ENCODE peak calls at places on chromosomes 16 and 17, in nine cellular contexts. B is ascending aorta; X is heart right ventricle; F is psoas muscle; L is neural progenitor cell; V is BJ; S is effector memory CD4-positive, alpha-beta T cell; J is tibial artery; D is fibroblast of lung. N is an unnamed sample.

GRCh38 chr17:56681561-56682266 is 88.2 kb downstream of the NOG start:
- DNase-seq in B (no peak), X (no peak), F (no peak), L (no peak), V (peak), S (no peak), J (no peak), D (peak), N (peak)

GRCh38 chr17:8753976-8754440 is 4.3 kb downstream of the SPDYE4 start:
- DNase-seq in B (no peak), X (no peak), F (no peak), L (no peak), V (no peak), S (no peak), J (no peak), D (peak), N (peak)

GRCh38 chr16:35629001-35629400 is 2169.6 kb downstream of the TP53TG3F start:
- DNase-seq in B (no peak), X (no peak), F (no peak), L (no peak), V (no peak), S (no peak), J (no peak), D (no peak), N (no peak)

GRCh38 chr17:45310380-45311324 is 6.2 kb downstream of the MAP3K14 start:
- DNase-seq in B (no peak), X (peak), F (peak), L (no peak), V (no peak), S (no peak), J (no peak), D (peak), N (no peak)

GRCh38 chr17:76151896-76152454 is 10.9 kb upstream of the FOXJ1 start:
- DNase-seq in B (no peak), X (no peak), F (no peak), L (no peak), V (no peak), S (no peak), J (no peak), D (no peak), N (no peak)

GRCh38 chr16:84518804-84519341 is 14.4 kb upstream of the MEAK7 start:
- DNase-seq in B (no peak), X (no peak), F (no peak), L (no peak), V (no peak), S (peak), J (no peak), D (no peak), N (no peak)

GRCh38 chr17:28553000-28553505 is 629 bp upstream of the UNC119 start:
- DNase-seq in B (no peak), X (no peak), F (no peak), L (no peak), V (no peak), S (no peak), J (no peak), D (no peak), N (no peak)

GRCh38 chr16:50742521-50743150 is 750 bp downstream of the CYLD start:
- DNase-seq in B (no peak), X (no peak), F (peak), L (peak), V (peak), S (peak), J (peak), D (peak), N (no peak)

GRCh38 chr17:48037924-48038323 is 327 bp upstream of the COPZ2 start:
- DNase-seq in B (no peak), X (no peak), F (no peak), L (no peak), V (no peak), S (no peak), J (no peak), D (no peak), N (no peak)

DNA sequence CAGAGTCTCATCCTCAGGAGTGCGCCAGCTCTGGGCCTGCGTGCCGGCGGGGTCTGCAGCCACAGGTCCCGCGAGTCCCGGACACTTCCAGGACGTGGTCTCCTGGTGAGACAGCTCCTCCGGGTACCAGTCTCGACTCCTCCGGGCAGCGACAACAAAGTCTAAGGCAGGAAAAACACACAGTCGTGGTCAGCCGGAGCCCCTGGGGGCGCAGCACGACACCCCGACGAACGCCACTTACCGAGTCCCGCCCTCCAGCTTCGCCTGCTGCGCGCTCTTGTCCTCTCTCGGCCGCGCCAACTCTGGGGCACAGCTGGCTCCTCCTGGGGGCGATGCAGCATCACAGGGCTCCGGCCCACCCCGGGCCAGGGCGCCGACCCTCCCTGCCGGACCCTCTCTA is 13.4 kb downstream of the MIS12 start:
- DNase-seq in B (no peak), X (no peak), F (no peak), L (peak), V (no peak), S (no peak), J (no peak), D (no peak), N (no peak)
- H3K4me3 ChIP-seq in B (peak), X (peak), F (peak), L (peak), V (peak), S (peak), J (peak), D (peak), N (peak)

GRCh38 chr17:78232774-78233173 is 1.3 kb downstream of the TMEM235 start:
- DNase-seq in B (no peak), X (no peak), F (no peak), L (no peak), V (no peak), S (no peak), J (no peak), D (no peak), N (no peak)

GRCh38 chr17:78230252-78230962 is 1.0 kb upstream of the TMEM235 start:
- DNase-seq in B (no peak), X (no peak), F (no peak), L (no peak), V (no peak), S (no peak), J (no peak), D (no peak), N (no peak)

GRCh38 chr17:78233678-78234077 is 2.2 kb downstream of the TMEM235 start:
- DNase-seq in B (no peak), X (no peak), F (no peak), L (no peak), V (no peak), S (no peak), J (no peak), D (no peak), N (no peak)

GRCh38 chr17:78231991-78232759 is 744 bp downstream of the TMEM235 start:
- DNase-seq in B (no peak), X (no peak), F (no peak), L (peak), V (no peak), S (no peak), J (no peak), D (no peak), N (no peak)

GRCh38 chr17:78230996-78231931 is at the start of gene TMEM235:
- DNase-seq in B (no peak), X (no peak), F (no peak), L (peak), V (no peak), S (no peak), J (no peak), D (no peak), N (no peak)
- H3K4me3 ChIP-seq in B (no peak), X (no peak), F (no peak), L (peak), V (no peak), S (no peak), J (no peak), D (no peak), N (no peak)

GRCh38 chr16:24773771-24774427 is 44.4 kb downstream of the TNRC6A start:
- DNase-seq in B (no peak), X (no peak), F (no peak), L (no peak), V (no peak), S (no peak), J (no peak), D (no peak), N (no peak)
- H3K4me3 ChIP-seq in B (no peak), X (no peak), F (no peak), L (no peak), V (no peak), S (no peak), J (no peak), D (no peak), N (no peak)

GRCh38 chr16:4833584-4833983 is 13.5 kb downstream of the GLYR1 start:
- DNase-seq in B (no peak), X (no peak), F (no peak), L (no peak), V (no peak), S (no peak), J (no peak), D (no peak), N (no peak)

GRCh38 chr16:4828567-4829320 is 18.3 kb downstream of the GLYR1 start:
- DNase-seq in B (no peak), X (peak), F (peak), L (no peak), V (peak), S (no peak), J (no peak), D (no peak), N (no peak)

GRCh38 chr16:4830408-4830807 is 16.7 kb downstream of the GLYR1 start:
- DNase-seq in B (no peak), X (no peak), F (peak), L (no peak), V (no peak), S (no peak), J (no peak), D (no peak), N (no peak)

GRCh38 chr16:4832698-4833343 is 14.3 kb downstream of the GLYR1 start:
- DNase-seq in B (no peak), X (no peak), F (no peak), L (no peak), V (no peak), S (no peak), J (no peak), D (no peak), N (no peak)

DNA sequence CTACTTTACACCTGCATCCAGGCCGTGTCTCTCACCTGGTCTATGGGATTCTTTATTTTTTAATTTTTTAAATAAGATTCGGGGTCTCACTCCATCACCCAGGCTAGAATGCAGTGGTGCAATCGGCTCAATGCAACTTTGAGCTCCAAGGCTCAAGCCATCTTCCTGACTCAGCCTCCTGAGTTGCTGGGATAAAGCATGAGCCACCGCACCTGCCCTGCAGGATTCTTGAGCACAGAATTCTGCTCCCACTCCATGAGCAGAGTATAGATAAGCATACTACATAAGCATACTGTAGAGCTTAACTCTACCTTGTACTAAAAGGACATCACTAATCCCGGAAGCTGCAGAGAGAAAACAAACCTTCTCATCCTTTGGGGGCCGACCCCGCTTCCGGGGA is 15.5 kb downstream of the GLYR1 start:
- DNase-seq in B (no peak), X (no peak), F (no peak), L (no peak), V (no peak), S (no peak), J (no peak), D (no peak), N (no peak)
- H3K4me3 ChIP-seq in B (no peak), X (no peak), F (no peak), L (no peak), V (no peak), S (no peak), J (no peak), D (no peak), N (no peak)

DNA sequence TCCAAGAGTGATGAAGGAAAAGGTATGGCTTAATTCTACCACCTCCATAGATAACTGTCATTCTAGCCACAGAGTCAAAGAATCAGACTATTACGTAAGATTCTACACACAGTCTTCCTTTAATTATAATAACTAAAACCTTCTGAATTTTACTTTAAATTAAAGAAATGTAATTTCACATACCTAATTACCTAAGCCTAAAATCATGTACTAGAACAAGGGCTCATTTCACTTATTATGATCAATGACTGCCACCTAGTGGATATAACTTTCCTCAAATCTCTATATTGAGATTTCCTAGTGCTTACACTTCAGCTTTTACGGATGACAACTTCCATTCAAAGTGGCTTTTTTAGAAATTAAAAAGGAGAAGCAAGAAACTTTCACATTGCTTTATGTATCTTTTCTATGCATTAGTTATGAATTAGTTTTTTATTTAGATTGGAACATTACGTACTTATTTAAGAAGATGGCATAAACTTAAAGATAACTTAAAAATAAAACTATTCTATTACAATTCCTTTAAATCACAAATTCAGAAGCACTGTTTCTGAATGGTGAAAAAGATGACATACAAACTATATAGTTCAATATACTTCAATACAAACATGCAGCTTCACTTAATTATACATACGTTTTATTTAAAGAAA is 18.2 kb upstream of the ABCA10 start:
- DNase-seq in B (no peak), X (no peak), F (no peak), L (peak), V (no peak), S (no peak), J (no peak), D (peak), N (no peak)
- H3K4me3 ChIP-seq in B (no peak), X (no peak), F (no peak), L (no peak), V (no peak), S (no peak), J (no peak), D (no peak), N (no peak)

DNA sequence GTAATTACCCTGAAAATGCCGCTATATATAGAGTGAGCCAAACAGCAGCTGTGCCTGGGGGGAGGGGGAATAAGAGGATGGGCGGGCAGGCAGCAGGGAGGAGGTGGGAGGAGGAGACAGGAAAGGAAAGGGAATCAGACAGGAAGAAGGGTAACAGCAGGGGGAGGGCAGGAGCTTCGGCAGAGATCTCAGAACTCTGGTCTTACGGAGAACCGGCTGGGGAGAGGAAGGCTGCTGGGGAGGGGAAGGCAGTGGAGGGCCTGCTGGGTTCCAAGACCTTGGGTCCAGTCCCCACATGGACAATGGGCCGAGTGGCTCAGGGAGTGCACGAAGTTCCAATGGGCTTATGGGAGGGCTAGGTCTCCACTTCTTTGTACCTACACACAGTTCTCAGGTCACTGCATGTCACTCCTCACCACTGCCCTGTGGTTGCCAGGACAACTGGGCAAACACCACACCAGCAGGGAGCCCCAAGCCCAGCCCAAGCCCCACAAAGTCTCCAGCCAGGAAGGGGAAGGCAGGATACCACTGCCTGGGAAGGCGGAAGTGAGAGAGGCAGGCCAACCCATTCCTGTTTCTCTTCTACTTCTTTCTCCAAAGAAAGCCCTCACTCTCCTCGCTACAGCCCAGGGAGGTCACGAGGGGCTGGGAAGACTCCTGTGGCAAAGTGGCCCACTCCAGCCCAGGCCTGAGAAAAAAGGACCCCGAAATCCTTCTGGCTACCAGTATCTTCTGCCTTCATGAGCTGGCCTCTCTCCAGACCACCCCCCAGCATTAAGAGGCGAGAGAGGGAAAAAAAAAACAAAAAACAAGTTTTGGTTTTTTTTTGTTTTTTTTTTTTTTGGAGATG is 25.3 kb downstream of the G6PC3 start:
- DNase-seq in B (no peak), X (peak), F (peak), L (peak), V (peak), S (no peak), J (peak), D (peak), N (peak)
- H3K4me3 ChIP-seq in B (peak), X (peak), F (peak), L (peak), V (peak), S (no peak), J (peak), D (peak), N (peak)

DNA sequence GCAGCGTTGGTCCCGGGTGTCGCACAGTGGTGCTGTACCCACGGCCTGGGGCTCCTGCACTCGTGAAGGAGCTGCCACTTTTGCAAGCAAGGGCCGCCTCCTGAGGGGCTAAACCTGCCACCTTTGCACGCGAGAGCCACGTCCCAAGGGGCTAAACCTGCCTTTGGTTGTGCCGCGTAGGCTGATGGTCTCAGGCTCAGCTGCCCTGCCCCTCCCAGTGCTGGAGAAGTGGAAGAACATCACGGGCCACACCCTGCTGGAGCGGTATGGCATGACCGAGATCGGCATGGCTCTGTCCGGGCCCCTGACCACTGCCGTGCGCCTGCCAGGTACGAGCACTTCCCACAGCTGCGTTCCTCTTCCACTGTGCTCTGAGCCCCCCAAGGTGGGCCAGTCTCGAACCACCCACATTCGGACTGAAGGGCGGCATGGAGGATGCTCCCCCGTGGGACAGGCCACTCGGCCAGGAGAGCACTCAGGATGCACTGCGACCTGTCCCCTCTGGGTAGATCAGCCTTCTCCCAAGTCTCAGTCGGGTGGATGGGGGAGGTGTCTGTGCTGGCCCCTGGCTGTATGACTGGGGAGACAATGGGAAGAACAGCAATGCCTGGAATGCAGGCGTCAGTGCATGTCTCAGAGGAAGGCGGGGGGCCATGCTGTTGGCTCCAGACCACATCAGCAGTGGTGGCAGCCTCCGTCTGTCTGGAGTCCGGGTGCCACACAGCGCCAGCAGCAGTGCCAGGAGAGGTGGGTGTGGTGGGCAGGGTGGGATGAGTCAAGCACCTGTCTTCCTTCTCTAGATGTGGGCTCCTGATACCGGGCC is 20.7 kb downstream of the ACSF3 start:
- DNase-seq in B (no peak), X (no peak), F (peak), L (peak), V (no peak), S (peak), J (no peak), D (no peak), N (peak)
- H3K4me3 ChIP-seq in B (no peak), X (no peak), F (no peak), L (no peak), V (no peak), S (peak), J (no peak), D (no peak), N (no peak)

N was measured in brain microvascular endothelial cell.